ENCODE peak calls at places on chromosomes 4 and X, in ten cellular contexts. L, X, Y, A, J, O, K, U, D and R are unnamed samples.

GRCh38 chrX:150692296-150692695 is 900 bp upstream of the MTMR1 start:
- DNase-seq in D (no peak), L (peak), U (no peak), O (no peak), Y (no peak), X (no peak), A (no peak), J (peak), K (no peak), R (no peak)

GRCh38 chr4:75889537-75890199 is 12.6 kb downstream of the PPEF2 start:
- DNase-seq in L (no peak), D (no peak), X (no peak), Y (no peak), J (no peak), A (no peak), K (no peak), U (no peak), O (no peak), R (no peak)

GRCh38 chr4:124997907-124998306 is 285.4 kb upstream of the ANKRD50 start:
- DNase-seq in O (no peak), J (no peak), D (no peak), A (no peak), L (no peak), X (no peak), K (no peak), Y (no peak), U (no peak), R (no peak)

GRCh38 chrX:41556958-41557357 is 109.8 kb downstream of the NYX start:
- DNase-seq in Y (peak), X (no peak), D (no peak), K (no peak), L (no peak), O (no peak), A (no peak), U (no peak), J (no peak), R (no peak)

GRCh38 chr4:8835521-8836365 is 35.9 kb downstream of the HMX1 start:
- DNase-seq in Y (no peak), X (peak), U (no peak), L (no peak), D (no peak), K (peak), J (peak), O (no peak), A (no peak), R (no peak)

GRCh38 chr4:169615467-169616106 is 3.2 kb upstream of the NEK1 start:
- DNase-seq in L (peak), D (no peak), J (no peak), K (no peak), A (no peak), X (no peak), O (no peak), U (peak), Y (peak), R (no peak)

GRCh38 chr4:98092833-98093439 is 50.3 kb downstream of the STPG2 start:
- DNase-seq in L (no peak), U (peak), O (peak), K (no peak), X (no peak), Y (peak), D (no peak), J (no peak), A (no peak), R (no peak)

GRCh38 chr4:94455081-94455480 is 3.3 kb downstream of the PDLIM5 start:
- DNase-seq in Y (peak), K (peak), U (peak), J (peak), L (no peak), O (no peak), A (no peak), X (peak), D (no peak), R (no peak)

GRCh38 chr4:105474110-105474518 is 252 bp upstream of the PPA2 start:
- DNase-seq in D (no peak), Y (peak), O (no peak), K (peak), L (no peak), U (peak), J (peak), A (peak), X (peak), R (peak)

GRCh38 chr4:16682996-16683395 is 215.4 kb downstream of the LDB2 start:
- DNase-seq in U (no peak), O (no peak), Y (no peak), J (no peak), L (no peak), X (no peak), D (no peak), K (no peak), A (no peak), R (no peak)

GRCh38 chr4:4289575-4289929 is 402 bp downstream of the LYAR start:
- DNase-seq in J (no peak), U (no peak), A (no peak), Y (peak), D (no peak), K (no peak), O (no peak), X (no peak), L (no peak), R (no peak)